ENCODE peak calls at places on chromosomes 16 and 17, in seven cellular contexts. One of them, this sample, is unnamed.

GRCh38 chr16:11586856-11587642 is at the start of gene LITAF:
- DNase-seq in HuH-7.5: peak; percentile 59
- DNase-seq in AG09309: no peak
- DNase-seq in HCEC 1CT: peak; percentile 36
- DNase-seq in AG04449: no peak
- DNase-seq in activated T-cell treated with anti-CD3 and anti-CD28 coated beads, Interleukin-2, amount 50 U/mL, for 24 hours: peak; percentile 84
- DNase-seq in neural crest cell: peak; percentile 41
- DNase-seq in this sample: peak; percentile 54

GRCh38 chr16:22008215-22009142 is 568 bp downstream of the MOSMO start:
- DNase-seq in HuH-7.5: no peak
- DNase-seq in AG09309: no peak
- DNase-seq in HCEC 1CT: no peak
- DNase-seq in AG04449: no peak
- DNase-seq in activated T-cell treated with anti-CD3 and anti-CD28 coated beads, Interleukin-2, amount 50 U/mL, for 24 hours: peak; percentile 63
- DNase-seq in neural crest cell: peak; percentile 36
- DNase-seq in this sample: peak; percentile 19

GRCh38 chr17:40560592-40561293 is 4.5 kb downstream of the CCR7 start:
- DNase-seq in HuH-7.5: no peak
- DNase-seq in AG09309: no peak
- DNase-seq in HCEC 1CT: no peak
- DNase-seq in AG04449: no peak
- DNase-seq in activated T-cell treated with anti-CD3 and anti-CD28 coated beads, Interleukin-2, amount 50 U/mL, for 24 hours: peak; percentile 81
- DNase-seq in neural crest cell: no peak
- DNase-seq in this sample: peak; percentile 85

GRCh38 chr16:85004587-85005205 is 6.6 kb downstream of the ZDHHC7 start:
- DNase-seq in HuH-7.5: no peak
- DNase-seq in AG09309: peak; percentile 55
- DNase-seq in HCEC 1CT: peak; percentile 92
- DNase-seq in AG04449: peak; percentile 70
- DNase-seq in activated T-cell treated with anti-CD3 and anti-CD28 coated beads, Interleukin-2, amount 50 U/mL, for 24 hours: no peak
- DNase-seq in neural crest cell: no peak
- DNase-seq in this sample: no peak

GRCh38 chr17:63445571-63446217 is 412 bp downstream of the CYB561 start:
- DNase-seq in HuH-7.5: peak; percentile 96
- DNase-seq in AG09309: no peak
- DNase-seq in HCEC 1CT: peak; percentile 43
- DNase-seq in AG04449: no peak
- DNase-seq in activated T-cell treated with anti-CD3 and anti-CD28 coated beads, Interleukin-2, amount 50 U/mL, for 24 hours: peak; percentile 71
- DNase-seq in neural crest cell: peak; percentile 50
- DNase-seq in this sample: peak; percentile 76

GRCh38 chr16:63614421-63614820 is 1507.4 kb downstream of the CDH11 start:
- DNase-seq in HuH-7.5: no peak
- DNase-seq in AG09309: no peak
- DNase-seq in HCEC 1CT: no peak
- DNase-seq in AG04449: no peak
- DNase-seq in activated T-cell treated with anti-CD3 and anti-CD28 coated beads, Interleukin-2, amount 50 U/mL, for 24 hours: no peak
- DNase-seq in neural crest cell: no peak
- DNase-seq in this sample: no peak

GRCh38 chr16:81618661-81619060 is 160.4 kb upstream of the PLCG2 start:
- DNase-seq in HuH-7.5: no peak
- DNase-seq in AG09309: no peak
- DNase-seq in HCEC 1CT: no peak
- DNase-seq in AG04449: no peak
- DNase-seq in activated T-cell treated with anti-CD3 and anti-CD28 coated beads, Interleukin-2, amount 50 U/mL, for 24 hours: no peak
- DNase-seq in neural crest cell: no peak
- DNase-seq in this sample: no peak

GRCh38 chr17:63150994-63151464 is 185.0 kb downstream of the TANC2 start:
- DNase-seq in HuH-7.5: no peak
- DNase-seq in AG09309: no peak
- DNase-seq in HCEC 1CT: peak; percentile 69
- DNase-seq in AG04449: no peak
- DNase-seq in activated T-cell treated with anti-CD3 and anti-CD28 coated beads, Interleukin-2, amount 50 U/mL, for 24 hours: no peak
- DNase-seq in neural crest cell: peak; percentile 15
- DNase-seq in this sample: no peak

GRCh38 chr17:77675816-77676799 is 282.4 kb upstream of the TNRC6C start:
- DNase-seq in HuH-7.5: no peak
- DNase-seq in AG09309: no peak
- DNase-seq in HCEC 1CT: no peak
- DNase-seq in AG04449: no peak
- DNase-seq in activated T-cell treated with anti-CD3 and anti-CD28 coated beads, Interleukin-2, amount 50 U/mL, for 24 hours: no peak
- DNase-seq in neural crest cell: no peak
- DNase-seq in this sample: no peak

GRCh38 chr17:35795007-35795870 is at the start of gene MMP28:
- DNase-seq in HuH-7.5: no peak
- DNase-seq in AG09309: no peak
- DNase-seq in HCEC 1CT: peak; percentile 22
- DNase-seq in AG04449: no peak
- DNase-seq in activated T-cell treated with anti-CD3 and anti-CD28 coated beads, Interleukin-2, amount 50 U/mL, for 24 hours: peak; percentile 73
- DNase-seq in neural crest cell: no peak
- DNase-seq in this sample: peak; percentile 31

GRCh38 chr16:1052791-1053521 is 19.6 kb upstream of the SSTR5 start:
- DNase-seq in HuH-7.5: no peak
- DNase-seq in AG09309: no peak
- DNase-seq in HCEC 1CT: no peak
- DNase-seq in AG04449: no peak
- DNase-seq in activated T-cell treated with anti-CD3 and anti-CD28 coated beads, Interleukin-2, amount 50 U/mL, for 24 hours: no peak
- DNase-seq in neural crest cell: no peak
- DNase-seq in this sample: no peak

GRCh38 chr17:4249452-4250029 is 14.2 kb downstream of the ANKFY1 start:
- DNase-seq in HuH-7.5: peak; percentile 27
- DNase-seq in AG09309: peak; percentile 7
- DNase-seq in HCEC 1CT: peak; percentile 45
- DNase-seq in AG04449: no peak
- DNase-seq in activated T-cell treated with anti-CD3 and anti-CD28 coated beads, Interleukin-2, amount 50 U/mL, for 24 hours: no peak
- DNase-seq in neural crest cell: no peak
- DNase-seq in this sample: no peak

GRCh38 chr17:79988163-79988971 is 47.3 kb downstream of the TBC1D16 start:
- DNase-seq in HuH-7.5: peak; percentile 66
- DNase-seq in AG09309: peak; percentile 47
- DNase-seq in HCEC 1CT: peak; percentile 81
- DNase-seq in AG04449: no peak
- DNase-seq in activated T-cell treated with anti-CD3 and anti-CD28 coated beads, Interleukin-2, amount 50 U/mL, for 24 hours: no peak
- DNase-seq in neural crest cell: no peak
- DNase-seq in this sample: no peak

GRCh38 chr17:33522623-33523022 is 229.5 kb upstream of the ASIC2 start:
- DNase-seq in HuH-7.5: no peak
- DNase-seq in AG09309: no peak
- DNase-seq in HCEC 1CT: no peak
- DNase-seq in AG04449: no peak
- DNase-seq in activated T-cell treated with anti-CD3 and anti-CD28 coated beads, Interleukin-2, amount 50 U/mL, for 24 hours: no peak
- DNase-seq in neural crest cell: no peak
- DNase-seq in this sample: no peak

GRCh38 chr17:76736349-76737081 is 616 bp downstream of the SRSF2 start:
- DNase-seq in HuH-7.5: no peak
- DNase-seq in AG09309: no peak
- DNase-seq in HCEC 1CT: peak; percentile 61
- DNase-seq in AG04449: no peak
- DNase-seq in activated T-cell treated with anti-CD3 and anti-CD28 coated beads, Interleukin-2, amount 50 U/mL, for 24 hours: peak; percentile 80
- DNase-seq in neural crest cell: peak; percentile 51
- DNase-seq in this sample: peak; percentile 54

This sample was measured in stimulated activated naive CD4-positive, alpha-beta T cell treated with Interleukin-2 at 50 U/mL for 16 hours.